ENCODE peak calls at places on chromosomes 7 and 10, in seven cellular contexts. P, Y, D, T, O, M and F are unnamed samples. For H3K4me1, the result is how much of the 10 kb centered on the place peaks cover.

GRCh38 chr7:35004531-35005096 is 32.7 kb downstream of the DPY19L1 start:
- DNase-seq in O (no peak), Y (no peak), M (no peak), D (no peak), T (no peak), P (no peak), F (no peak)

GRCh38 chr10:26557641-26558014 is 119.5 kb downstream of the APBB1IP start:
- DNase-seq in Y (no peak), D (no peak), O (no peak), M (peak), T (no peak), P (no peak), F (peak)

GRCh38 chr7:147012670-147013069 is 896.1 kb downstream of the CNTNAP2 start:
- DNase-seq in O (no peak), P (no peak), T (no peak), Y (no peak), M (no peak), D (no peak), F (no peak)

GRCh38 chr10:131858118-131858515 is 42.7 kb upstream of the PPP2R2D start:
- DNase-seq in Y (no peak), D (no peak), T (no peak), P (no peak), O (no peak), M (no peak), F (no peak)

GRCh38 chr10:4947635-4948596 is 15.3 kb upstream of the AKR1C1 start:
- DNase-seq in O (peak), Y (no peak), P (peak), D (no peak), M (peak), T (peak), F (peak)

GRCh38 chr7:144761493-144761892 is 74.4 kb downstream of the TPK1 start:
- DNase-seq in D (no peak), P (no peak), M (no peak), Y (no peak), T (no peak), O (peak), F (no peak)

GRCh38 chr10:99280472-99280871 is 44.8 kb upstream of the HPSE2 start:
- DNase-seq in M (no peak), Y (no peak), D (no peak), O (no peak), P (no peak), T (no peak), F (no peak)

GRCh38 chr10:43390791-43391190 is 18.2 kb downstream of the HNRNPF start:
- DNase-seq in P (peak), M (peak), O (no peak), D (no peak), Y (no peak), T (peak), F (no peak)

GRCh38 chr7:867001-867405 is 9.4 kb upstream of the GET4 start:
- DNase-seq in Y (peak), O (peak), T (peak), M (peak), P (no peak), D (no peak), F (no peak)

GRCh38 chr7:2965745-2966270 is 77.9 kb downstream of the CARD11 start:
- DNase-seq in T (no peak), Y (no peak), P (no peak), M (no peak), D (no peak), O (no peak), F (no peak)

GRCh38 chr7:110386914-110387313 is 704.0 kb upstream of the LRRN3 start:
- DNase-seq in Y (no peak), O (no peak), P (peak), M (peak), T (no peak), D (no peak), F (no peak)

GRCh38 chr7:135771961-135772638 is 23.5 kb upstream of the FAM180A start:
- DNase-seq in M (peak), D (no peak), O (no peak), T (no peak), Y (no peak), P (no peak), F (no peak)

GRCh38 chr7:92835140-92835850 is 1.1 kb downstream of the CDK6 start:
- DNase-seq in D (no peak), M (peak), Y (peak), O (peak), P (peak), T (peak), F (peak)

GRCh38 chr7:27254625-27255024 is 12.0 kb downstream of the EVX1 start:
- DNase-seq in D (no peak), P (no peak), O (no peak), T (no peak), Y (no peak), M (no peak), F (no peak)

GRCh38 chr10:124086787-124087671 is 6.4 kb downstream of the CHST15 start:
- DNase-seq in P (no peak), D (no peak), O (no peak), M (no peak), Y (no peak), T (no peak), F (no peak)
- H3K4me1 ChIP-seq in P (under half), D (under half), O (half or more), M (under half), Y (under half), T (under half), F (under half)

DNA sequence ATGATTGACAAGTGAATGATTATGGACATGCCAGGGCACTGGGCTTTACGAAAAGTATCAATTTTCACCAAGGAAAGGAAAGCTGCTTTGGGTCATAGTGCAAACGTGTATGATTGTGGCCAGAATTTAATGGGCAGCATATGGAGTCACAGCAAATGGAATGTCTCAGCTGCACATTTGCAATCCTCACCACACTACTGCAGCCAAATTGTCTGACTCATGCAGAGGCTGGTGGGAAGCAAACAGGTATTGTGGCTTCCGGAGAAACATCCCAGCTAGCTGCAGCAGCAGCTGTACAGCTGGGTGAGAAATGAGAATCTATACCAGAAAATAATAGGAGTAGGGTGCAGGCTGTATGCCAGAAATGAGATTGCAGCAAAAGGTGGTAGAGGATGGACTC is 374.7 kb upstream of the VWC2 start:
- DNase-seq in Y (no peak), M (peak), O (no peak), T (no peak), P (no peak), D (no peak), F (no peak)
- H3K4me3 ChIP-seq in Y (no peak), M (no peak), O (no peak), T (no peak), P (no peak), D (no peak), F (no peak)

DNA sequence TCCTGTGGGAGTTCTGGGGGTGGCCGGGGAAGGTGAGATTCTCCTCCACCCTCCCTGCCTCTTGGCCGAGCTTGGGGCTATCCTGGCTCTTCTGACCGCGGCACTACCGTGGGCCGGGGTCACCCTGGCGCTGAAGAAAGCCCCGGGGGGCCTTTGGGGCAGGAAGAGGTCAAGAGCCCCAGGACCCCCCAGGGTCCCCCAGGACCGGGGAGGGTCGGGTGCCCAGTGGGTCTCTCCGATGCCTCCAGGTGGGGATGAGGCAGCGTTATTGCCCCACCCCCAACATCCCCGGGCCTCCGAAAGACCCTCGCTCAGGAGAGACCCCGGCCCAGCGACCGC is 439 bp upstream of the KNDC1 start:
- DNase-seq in Y (no peak), D (no peak), M (no peak), T (no peak), O (no peak), P (no peak), F (no peak)
- H3K27ac ChIP-seq in Y (no peak), D (no peak), M (no peak), T (no peak), O (no peak), P (peak), F (no peak)

GRCh38 chr10:69422676-69423075 is 6.0 kb upstream of the TACR2 start:
- DNase-seq in D (no peak), T (no peak), Y (no peak), M (no peak), O (no peak), P (no peak), F (no peak)
- H3K4me1 ChIP-seq in D (under half), T (under half), Y (under half), M (under half), O (under half), P (under half), F (under half)

DNA sequence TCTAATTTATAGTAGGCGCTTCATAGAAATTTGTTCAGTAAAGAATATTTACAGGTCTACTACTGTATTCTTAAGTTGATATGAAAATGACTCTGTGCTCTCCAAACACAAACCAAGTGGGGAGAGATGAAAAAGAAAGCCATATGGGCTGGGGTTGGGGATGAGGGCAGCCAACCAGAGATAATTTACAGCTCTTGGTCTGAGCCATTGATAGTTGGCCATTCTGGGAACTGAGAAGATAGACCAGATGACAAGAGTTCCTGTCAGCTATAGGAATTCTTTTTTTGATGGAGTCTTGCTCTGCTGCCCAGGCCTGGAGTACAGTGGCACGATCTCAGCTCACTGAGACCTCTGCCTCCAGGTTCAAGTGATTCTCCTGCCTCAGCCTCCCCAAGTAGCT is 57.4 kb downstream of the LAMB4 start:
- DNase-seq in D (no peak), T (no peak), P (no peak), O (no peak), Y (no peak), M (no peak), F (no peak)
- H3K4me3 ChIP-seq in D (no peak), T (no peak), P (no peak), O (no peak), Y (no peak), M (no peak), F (no peak)

GRCh38 chr7:50853311-50853710 is 70.6 kb upstream of the GRB10 start:
- DNase-seq in M (no peak), D (no peak), O (no peak), P (no peak), Y (no peak), T (no peak), F (no peak)

GRCh38 chr7:50854831-50855230 is 72.1 kb upstream of the GRB10 start:
- DNase-seq in P (no peak), T (no peak), D (no peak), M (no peak), O (no peak), Y (no peak), F (no peak)

GRCh38 chr7:50852901-50853300 is 70.2 kb upstream of the GRB10 start:
- DNase-seq in M (no peak), T (no peak), P (no peak), O (no peak), D (no peak), Y (no peak), F (no peak)

GRCh38 chr7:50855526-50855925 is 72.8 kb upstream of the GRB10 start:
- DNase-seq in M (no peak), P (no peak), T (no peak), Y (no peak), O (no peak), D (no peak), F (no peak)

GRCh38 chr7:50854247-50854646 is 71.6 kb upstream of the GRB10 start:
- DNase-seq in P (no peak), M (no peak), T (no peak), D (no peak), Y (no peak), O (no peak), F (no peak)
- H3K27ac ChIP-seq in P (no peak), M (no peak), T (no peak), D (no peak), Y (no peak), O (no peak), F (no peak)

GRCh38 chr10:93673791-93674190 is 28.6 kb downstream of the FRA10AC1 start:
- DNase-seq in Y (no peak), O (no peak), P (no peak), D (no peak), M (no peak), T (no peak), F (no peak)

GRCh38 chr10:93670372-93670771 is 32.0 kb downstream of the FRA10AC1 start:
- DNase-seq in D (no peak), P (no peak), Y (no peak), O (no peak), M (no peak), T (no peak), F (no peak)

GRCh38 chr10:93671042-93671441 is 31.4 kb downstream of the FRA10AC1 start:
- DNase-seq in M (no peak), P (no peak), D (no peak), Y (no peak), T (no peak), O (no peak), F (no peak)

GRCh38 chr10:93672022-93672678 is 30.2 kb downstream of the FRA10AC1 start:
- DNase-seq in Y (no peak), P (no peak), O (no peak), D (no peak), M (no peak), T (no peak), F (peak)

DNA sequence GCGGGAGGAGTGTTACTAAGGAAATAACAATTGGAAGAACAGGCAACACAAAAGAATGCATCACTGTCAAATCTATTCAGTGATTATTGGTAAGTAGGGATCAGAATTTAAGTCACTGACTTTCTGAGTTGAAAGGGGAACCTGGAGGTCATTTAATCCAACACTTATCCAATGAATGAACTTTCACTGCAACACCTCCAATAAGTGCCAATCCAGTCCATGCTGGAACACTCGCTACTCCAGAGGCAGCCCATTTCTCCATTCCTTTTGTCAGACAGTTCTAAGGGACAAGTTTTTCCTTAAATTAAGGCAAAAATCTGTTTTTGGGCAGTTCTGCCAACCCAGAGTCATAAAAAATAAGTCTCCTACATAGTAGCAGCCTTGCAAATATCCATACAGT is 29.5 kb downstream of the FRA10AC1 start:
- DNase-seq in Y (no peak), D (no peak), O (no peak), M (no peak), P (no peak), T (no peak), F (no peak)
- H3K4me1 ChIP-seq in Y (under half), D (under half), O (under half), M (under half), P (under half), T (under half), F (under half)